ENCODE peak calls at places on chromosomes 6 and 20, in nine cellular contexts. Y is activated effector memory CD4-positive, alpha-beta T cell treated with anti-CD3 and anti-CD28 coated beads, Interleukin-2, amount 50 U/mL, for 16 hours; W is Calu3; I is iris pigment epithelial cell; Q is neural crest cell; M is keratinocyte; A is NCI-H187; R is fibroblast of the conjunctiva; V is HuH-7.5. S is an unnamed sample.

GRCh38 chr6:100353276-100354015 is 111.3 kb downstream of the SIM1 start:
- DNase-seq in V (no peak), Y (no peak), M (no peak), I (peak), R (no peak), A (no peak), W (no peak), Q (no peak), S (no peak)

GRCh38 chr20:39849664-39850063 is 839.4 kb downstream of the MAFB start:
- DNase-seq in Q (no peak), W (no peak), A (no peak), V (no peak), R (peak), M (peak), I (peak), Y (no peak), S (no peak)

GRCh38 chr6:138691595-138692057 is 81.9 kb upstream of the CCDC28A start:
- DNase-seq in M (no peak), A (no peak), Y (no peak), W (peak), Q (peak), V (peak), I (peak), R (peak), S (no peak)

GRCh38 chr6:57265755-57266221 is 43.7 kb upstream of the RAB23 start:
- DNase-seq in V (no peak), Q (no peak), M (no peak), R (no peak), Y (no peak), W (no peak), A (no peak), I (peak), S (no peak)

GRCh38 chr20:50245561-50246366 is 55.1 kb downstream of the CEBPB start:
- DNase-seq in I (peak), V (no peak), M (no peak), W (peak), Y (no peak), Q (no peak), A (no peak), R (peak), S (no peak)

GRCh38 chr6:56656466-56656865 is 13.8 kb upstream of the DST start:
- DNase-seq in Y (no peak), Q (no peak), R (no peak), A (no peak), W (no peak), I (no peak), M (no peak), V (no peak), S (no peak)

GRCh38 chr6:78962458-78962857 is 95.1 kb downstream of the IRAK1BP1 start:
- DNase-seq in Q (no peak), R (no peak), M (no peak), I (no peak), Y (no peak), W (no peak), V (no peak), A (no peak), S (no peak)

GRCh38 chr20:4513720-4514119 is 208.0 kb upstream of the PRND start:
- DNase-seq in A (no peak), I (peak), Q (no peak), V (no peak), M (no peak), W (no peak), R (peak), Y (no peak), S (no peak)

GRCh38 chr6:169190144-169190584 is 63.5 kb downstream of the THBS2 start:
- DNase-seq in M (no peak), Q (no peak), V (no peak), W (no peak), Y (no peak), A (no peak), I (peak), R (no peak), S (no peak)

GRCh38 chr6:90646936-90647335 is 60.1 kb upstream of the MAP3K7 start:
- DNase-seq in A (no peak), V (no peak), I (peak), R (no peak), W (no peak), Y (no peak), M (no peak), Q (no peak), S (no peak)

GRCh38 chr20:13554076-13554475 is 84.7 kb downstream of the TASP1 start:
- DNase-seq in V (no peak), W (no peak), R (peak), Q (no peak), Y (no peak), A (no peak), I (peak), M (no peak), S (no peak)

GRCh38 chr20:3889489-3890409 is 562 bp downstream of the PANK2 start:
- DNase-seq in I (no peak), W (peak), A (no peak), M (no peak), Q (peak), V (no peak), R (no peak), Y (peak), S (peak)

GRCh38 chr6:120137492-120137891 is 787.9 kb upstream of the MAN1A1 start:
- DNase-seq in Y (no peak), A (no peak), M (no peak), W (no peak), Q (no peak), I (no peak), V (no peak), R (no peak), S (no peak)

GRCh38 chr20:21027569-21027968 is 78.6 kb downstream of the LINC00237 start:
- DNase-seq in R (no peak), Q (peak), M (no peak), A (no peak), Y (no peak), I (no peak), W (no peak), V (peak), S (no peak)

GRCh38 chr6:111975501-111975900 is 78.4 kb upstream of the CCN6 start:
- DNase-seq in V (no peak), Q (no peak), R (no peak), M (no peak), Y (no peak), W (no peak), I (no peak), A (no peak), S (no peak)

GRCh38 chr6:84657486-84657885 is 106.9 kb downstream of the TBX18 start:
- DNase-seq in Q (no peak), W (no peak), V (no peak), I (peak), A (no peak), Y (no peak), M (no peak), R (no peak), S (no peak)

GRCh38 chr6:17394192-17394611 is 807 bp downstream of the CAP2 start:
- DNase-seq in A (no peak), M (no peak), W (peak), R (no peak), Y (no peak), I (peak), Q (peak), V (peak), S (no peak)

GRCh38 chr6:145247677-145248419 is 487.5 kb downstream of the EPM2A start:
- DNase-seq in R (peak), Y (no peak), W (no peak), M (peak), V (no peak), A (no peak), Q (no peak), I (peak), S (no peak)

GRCh38 chr20:58309607-58310290 is at the start of gene RAB22A:
- DNase-seq in Y (peak), R (peak), V (peak), Q (peak), M (no peak), W (peak), A (no peak), I (peak), S (peak)

GRCh38 chr6:168363811-168364792 is 44.5 kb upstream of the DACT2 start:
- DNase-seq in Q (no peak), M (no peak), R (no peak), V (no peak), A (no peak), I (no peak), W (no peak), Y (peak), S (no peak)

GRCh38 chr20:57205625-57206219 is 60.7 kb downstream of the BMP7 start:
- DNase-seq in Q (no peak), W (no peak), Y (no peak), V (no peak), I (peak), R (peak), A (no peak), M (peak), S (no peak)

GRCh38 chr6:100084301-100085161 is 90.5 kb upstream of the MCHR2 start:
- DNase-seq in I (no peak), A (no peak), V (no peak), Q (no peak), R (no peak), Y (no peak), M (no peak), W (no peak), S (no peak)

GRCh38 chr20:17634666-17635319 is 47.2 kb downstream of the RRBP1 start:
- DNase-seq in A (no peak), R (no peak), M (no peak), Y (no peak), W (no peak), V (no peak), I (no peak), Q (no peak), S (no peak)

GRCh38 chr6:26197736-26198625 is 110.8 kb downstream of the HFE start:
- DNase-seq in V (no peak), I (peak), R (no peak), A (peak), Y (peak), Q (no peak), W (no peak), M (no peak), S (peak)

GRCh38 chr20:62749851-62750445 is 41.3 kb downstream of the NTSR1 start:
- DNase-seq in Q (no peak), A (no peak), V (no peak), M (no peak), R (no peak), W (no peak), I (no peak), Y (no peak), S (no peak)

GRCh38 chr6:36908758-36909157 is 23.0 kb downstream of the C6orf89 start:
- DNase-seq in R (no peak), W (no peak), Y (no peak), I (no peak), M (no peak), Q (no peak), V (no peak), A (no peak), S (no peak)

GRCh38 chr6:156776470-156776840 is 723 bp upstream of the ARID1B start:
- DNase-seq in Q (no peak), W (no peak), M (no peak), A (peak), I (peak), V (peak), R (no peak), Y (no peak), S (no peak)

GRCh38 chr6:163400509-163400908 is 14.0 kb upstream of the QKI start:
- DNase-seq in I (no peak), V (no peak), A (no peak), Q (no peak), W (no peak), Y (no peak), M (no peak), R (no peak), S (no peak)

GRCh38 chr6:70668499-70668812 is 773 bp downstream of the SMAP1 start:
- DNase-seq in V (peak), I (no peak), A (no peak), Q (no peak), W (no peak), R (no peak), M (no peak), Y (no peak), S (no peak)

GRCh38 chr6:128848169-128848935 is 34.6 kb upstream of the LAMA2 start:
- DNase-seq in Q (no peak), A (no peak), Y (no peak), R (no peak), I (peak), V (no peak), W (no peak), M (no peak), S (no peak)

S was measured in GM06990.